ENCODE peak calls at places on chromosomes 2 and 18, in eight cellular contexts. One of them, this sample, is unnamed. For H3K4me1, the result is how much of the 10 kb centered on the place peaks cover.

GRCh38 chr18:70380915-70381896 is 92.4 kb downstream of the SOCS6 start:
- DNase-seq in A549: no peak
- DNase-seq in HepG2: peak
- DNase-seq in pancreas: peak
- DNase-seq in GM23338: peak
- DNase-seq in MM.1S: no peak
- DNase-seq in stomach: no peak
- DNase-seq in adrenal gland: no peak
- DNase-seq in this sample: no peak

GRCh38 chr2:131521961-131522781 is 5.5 kb upstream of the CCDC74A start:
- DNase-seq in A549: no peak
- DNase-seq in HepG2: no peak
- DNase-seq in pancreas: no peak
- DNase-seq in GM23338: peak
- DNase-seq in MM.1S: no peak
- DNase-seq in stomach: no peak
- DNase-seq in adrenal gland: peak
- DNase-seq in this sample: no peak

GRCh38 chr2:200225943-200226342 is 80.5 kb upstream of the SPATS2L start:
- DNase-seq in A549: no peak
- DNase-seq in HepG2: no peak
- DNase-seq in pancreas: no peak
- DNase-seq in GM23338: no peak
- DNase-seq in MM.1S: no peak
- DNase-seq in stomach: no peak
- DNase-seq in adrenal gland: no peak
- DNase-seq in this sample: no peak

GRCh38 chr2:160224060-160224459 is 24.0 kb upstream of the ITGB6 start:
- DNase-seq in A549: peak
- DNase-seq in HepG2: peak
- DNase-seq in pancreas: no peak
- DNase-seq in GM23338: no peak
- DNase-seq in MM.1S: peak
- DNase-seq in stomach: no peak
- DNase-seq in adrenal gland: peak
- DNase-seq in this sample: no peak

GRCh38 chr2:105431367-105432088 is 32.7 kb upstream of the FHL2 start:
- DNase-seq in A549: no peak
- DNase-seq in HepG2: no peak
- DNase-seq in pancreas: no peak
- DNase-seq in GM23338: no peak
- DNase-seq in MM.1S: no peak
- DNase-seq in stomach: no peak
- DNase-seq in adrenal gland: peak
- DNase-seq in this sample: peak

GRCh38 chr2:120747706-120748105 is 12.0 kb downstream of the GLI2 start:
- DNase-seq in A549: no peak
- DNase-seq in HepG2: no peak
- DNase-seq in pancreas: no peak
- DNase-seq in GM23338: no peak
- DNase-seq in MM.1S: no peak
- DNase-seq in stomach: no peak
- DNase-seq in adrenal gland: no peak
- DNase-seq in this sample: no peak

GRCh38 chr2:231482806-231483391 is 18.6 kb upstream of the NCL start:
- DNase-seq in A549: peak
- DNase-seq in HepG2: peak
- DNase-seq in pancreas: peak
- DNase-seq in GM23338: peak
- DNase-seq in MM.1S: peak
- DNase-seq in stomach: peak
- DNase-seq in adrenal gland: peak
- DNase-seq in this sample: peak

GRCh38 chr2:60492550-60492949 is 60.9 kb downstream of the BCL11A start:
- DNase-seq in A549: no peak
- DNase-seq in HepG2: no peak
- DNase-seq in pancreas: no peak
- DNase-seq in GM23338: no peak
- DNase-seq in MM.1S: no peak
- DNase-seq in stomach: no peak
- DNase-seq in adrenal gland: no peak
- DNase-seq in this sample: no peak

GRCh38 chr2:84283496-84283895 is 175.6 kb downstream of the SUCLG1 start:
- DNase-seq in A549: no peak
- DNase-seq in HepG2: no peak
- DNase-seq in pancreas: no peak
- DNase-seq in GM23338: no peak
- DNase-seq in MM.1S: no peak
- DNase-seq in stomach: no peak
- DNase-seq in adrenal gland: no peak
- DNase-seq in this sample: no peak

GRCh38 chr2:224025874-224026273 is 13.2 kb downstream of the SERPINE2 start:
- DNase-seq in A549: no peak
- DNase-seq in HepG2: no peak
- DNase-seq in pancreas: no peak
- DNase-seq in GM23338: peak
- DNase-seq in MM.1S: peak
- DNase-seq in stomach: no peak
- DNase-seq in adrenal gland: no peak
- DNase-seq in this sample: no peak

GRCh38 chr18:14767474-14767873 is 19.5 kb downstream of the ANKRD30B start:
- DNase-seq in A549: no peak
- DNase-seq in HepG2: no peak
- DNase-seq in pancreas: no peak
- DNase-seq in GM23338: no peak
- DNase-seq in MM.1S: no peak
- DNase-seq in stomach: no peak
- DNase-seq in adrenal gland: no peak
- DNase-seq in this sample: no peak

GRCh38 chr2:88913280-88913679 is 221.8 kb downstream of the RPIA start:
- DNase-seq in A549: no peak
- DNase-seq in HepG2: no peak
- DNase-seq in pancreas: no peak
- DNase-seq in GM23338: no peak
- DNase-seq in MM.1S: no peak
- DNase-seq in stomach: no peak
- DNase-seq in adrenal gland: no peak
- DNase-seq in this sample: no peak

GRCh38 chr18:79199691-79200374 is 130.6 kb downstream of the ATP9B start:
- DNase-seq in A549: no peak
- DNase-seq in HepG2: no peak
- DNase-seq in pancreas: no peak
- DNase-seq in GM23338: no peak
- DNase-seq in MM.1S: peak
- DNase-seq in stomach: no peak
- DNase-seq in adrenal gland: no peak
- DNase-seq in this sample: no peak

GRCh38 chr2:236955675-236956618 is 129.7 kb upstream of the COPS8 start:
- DNase-seq in A549: no peak
- DNase-seq in HepG2: peak
- DNase-seq in pancreas: no peak
- DNase-seq in GM23338: no peak
- DNase-seq in MM.1S: no peak
- DNase-seq in stomach: peak
- DNase-seq in adrenal gland: no peak
- DNase-seq in this sample: no peak

GRCh38 chr2:97911210-97911921 is 84.4 kb downstream of the TMEM131 start:
- DNase-seq in A549: no peak
- DNase-seq in HepG2: no peak
- DNase-seq in pancreas: no peak
- DNase-seq in GM23338: no peak
- DNase-seq in MM.1S: no peak
- DNase-seq in stomach: no peak
- DNase-seq in adrenal gland: no peak
- DNase-seq in this sample: no peak

GRCh38 chr2:227748079-227748478 is 2.4 kb downstream of the SCYGR8 start:
- DNase-seq in A549: peak
- DNase-seq in HepG2: peak
- DNase-seq in pancreas: no peak
- DNase-seq in GM23338: peak
- DNase-seq in MM.1S: no peak
- DNase-seq in stomach: no peak
- DNase-seq in adrenal gland: no peak
- DNase-seq in this sample: no peak

GRCh38 chr2:95320986-95321767 is 24.0 kb downstream of the KCNIP3 start:
- DNase-seq in A549: no peak
- DNase-seq in HepG2: no peak
- DNase-seq in pancreas: no peak
- DNase-seq in GM23338: no peak
- DNase-seq in MM.1S: no peak
- DNase-seq in stomach: no peak
- DNase-seq in adrenal gland: no peak
- DNase-seq in this sample: no peak

GRCh38 chr18:23406271-23406787 is 46.8 kb upstream of the RIOK3 start:
- DNase-seq in A549: no peak
- DNase-seq in HepG2: peak
- DNase-seq in pancreas: no peak
- DNase-seq in GM23338: no peak
- DNase-seq in MM.1S: no peak
- DNase-seq in stomach: no peak
- DNase-seq in adrenal gland: peak
- DNase-seq in this sample: no peak

GRCh38 chr2:37196320-37197195 is at the start of gene CEBPZOS:
- DNase-seq in A549: peak
- DNase-seq in HepG2: peak
- DNase-seq in pancreas: peak
- DNase-seq in GM23338: peak
- DNase-seq in MM.1S: peak
- DNase-seq in stomach: peak
- DNase-seq in adrenal gland: peak
- DNase-seq in this sample: peak

GRCh38 chr18:25275414-25276001 is 76.5 kb downstream of the ZNF521 start:
- DNase-seq in A549: no peak
- DNase-seq in HepG2: no peak
- DNase-seq in pancreas: no peak
- DNase-seq in GM23338: no peak
- DNase-seq in MM.1S: no peak
- DNase-seq in stomach: no peak
- DNase-seq in adrenal gland: no peak
- DNase-seq in this sample: no peak

GRCh38 chr2:95700554-95700953 is 108.8 kb downstream of the TRIM43 start:
- DNase-seq in A549: no peak
- DNase-seq in HepG2: no peak
- DNase-seq in pancreas: no peak
- DNase-seq in GM23338: no peak
- DNase-seq in MM.1S: no peak
- DNase-seq in stomach: no peak
- DNase-seq in adrenal gland: no peak
- DNase-seq in this sample: no peak

GRCh38 chr2:127085260-127085666 is 21.7 kb downstream of the BIN1 start:
- DNase-seq in A549: no peak
- DNase-seq in HepG2: no peak
- DNase-seq in pancreas: no peak
- DNase-seq in GM23338: no peak
- DNase-seq in MM.1S: no peak
- DNase-seq in stomach: peak
- DNase-seq in adrenal gland: no peak
- DNase-seq in this sample: peak

GRCh38 chr2:138421971-138422335 is 79.6 kb upstream of the SPOPL start:
- DNase-seq in A549: no peak
- DNase-seq in HepG2: no peak
- DNase-seq in pancreas: no peak
- DNase-seq in GM23338: no peak
- DNase-seq in MM.1S: no peak
- DNase-seq in stomach: no peak
- DNase-seq in adrenal gland: no peak
- DNase-seq in this sample: peak

GRCh38 chr2:54570321-54570881 is 114.3 kb downstream of the SPTBN1 start:
- DNase-seq in A549: no peak
- DNase-seq in HepG2: no peak
- DNase-seq in pancreas: no peak
- DNase-seq in GM23338: no peak
- DNase-seq in MM.1S: peak
- DNase-seq in stomach: no peak
- DNase-seq in adrenal gland: no peak
- DNase-seq in this sample: no peak
- H3K4me1 ChIP-seq in A549: half or more
- H3K4me1 ChIP-seq in HepG2: half or more
- H3K4me1 ChIP-seq in pancreas: half or more
- H3K4me1 ChIP-seq in GM23338: half or more
- H3K4me1 ChIP-seq in MM.1S: half or more
- H3K4me1 ChIP-seq in stomach: half or more
- H3K4me1 ChIP-seq in adrenal gland: half or more
- H3K4me1 ChIP-seq in this sample: half or more

GRCh38 chr2:64115808-64116598 is 28.2 kb downstream of the PELI1 start:
- DNase-seq in A549: no peak
- DNase-seq in HepG2: peak
- DNase-seq in pancreas: no peak
- DNase-seq in GM23338: no peak
- DNase-seq in MM.1S: no peak
- DNase-seq in stomach: no peak
- DNase-seq in adrenal gland: no peak
- DNase-seq in this sample: no peak
- H3K4me1 ChIP-seq in A549: under half
- H3K4me1 ChIP-seq in HepG2: under half
- H3K4me1 ChIP-seq in pancreas: under half
- H3K4me1 ChIP-seq in GM23338: half or more
- H3K4me1 ChIP-seq in MM.1S: under half
- H3K4me1 ChIP-seq in stomach: half or more
- H3K4me1 ChIP-seq in adrenal gland: under half
- H3K4me1 ChIP-seq in this sample: under half

GRCh38 chr2:197434541-197435513 is at the start of gene SF3B1:
- DNase-seq in A549: peak
- DNase-seq in HepG2: peak
- DNase-seq in pancreas: peak
- DNase-seq in GM23338: peak
- DNase-seq in MM.1S: peak
- DNase-seq in stomach: peak
- DNase-seq in adrenal gland: peak
- DNase-seq in this sample: peak

GRCh38 chr2:197433770-197434438 is 924 bp downstream of the SF3B1 start:
- DNase-seq in A549: no peak
- DNase-seq in HepG2: no peak
- DNase-seq in pancreas: no peak
- DNase-seq in GM23338: no peak
- DNase-seq in MM.1S: peak
- DNase-seq in stomach: no peak
- DNase-seq in adrenal gland: no peak
- DNase-seq in this sample: no peak

GRCh38 chr2:197435598-197436435 is 989 bp upstream of the SF3B1 start:
- DNase-seq in A549: no peak
- DNase-seq in HepG2: peak
- DNase-seq in pancreas: no peak
- DNase-seq in GM23338: peak
- DNase-seq in MM.1S: no peak
- DNase-seq in stomach: no peak
- DNase-seq in adrenal gland: no peak
- DNase-seq in this sample: no peak

GRCh38 chr2:197427986-197428385 is 6.8 kb downstream of the SF3B1 start:
- DNase-seq in A549: no peak
- DNase-seq in HepG2: no peak
- DNase-seq in pancreas: no peak
- DNase-seq in GM23338: no peak
- DNase-seq in MM.1S: no peak
- DNase-seq in stomach: no peak
- DNase-seq in adrenal gland: no peak
- DNase-seq in this sample: no peak

GRCh38 chr2:197431858-197432257 is 3.0 kb downstream of the SF3B1 start:
- DNase-seq in A549: no peak
- DNase-seq in HepG2: no peak
- DNase-seq in pancreas: no peak
- DNase-seq in GM23338: no peak
- DNase-seq in MM.1S: no peak
- DNase-seq in stomach: no peak
- DNase-seq in adrenal gland: no peak
- DNase-seq in this sample: no peak
- H3K4me1 ChIP-seq in A549: under half
- H3K4me1 ChIP-seq in HepG2: half or more
- H3K4me1 ChIP-seq in pancreas: under half
- H3K4me1 ChIP-seq in GM23338: under half
- H3K4me1 ChIP-seq in MM.1S: under half
- H3K4me1 ChIP-seq in stomach: half or more
- H3K4me1 ChIP-seq in adrenal gland: half or more
- H3K4me1 ChIP-seq in this sample: under half

GRCh38 chr2:101725038-101725437 is 27.5 kb downstream of the MAP4K4 start:
- DNase-seq in A549: no peak
- DNase-seq in HepG2: no peak
- DNase-seq in pancreas: no peak
- DNase-seq in GM23338: no peak
- DNase-seq in MM.1S: no peak
- DNase-seq in stomach: no peak
- DNase-seq in adrenal gland: no peak
- DNase-seq in this sample: no peak
- H3K4me1 ChIP-seq in A549: under half
- H3K4me1 ChIP-seq in HepG2: half or more
- H3K4me1 ChIP-seq in pancreas: under half
- H3K4me1 ChIP-seq in GM23338: under half
- H3K4me1 ChIP-seq in MM.1S: under half
- H3K4me1 ChIP-seq in stomach: half or more
- H3K4me1 ChIP-seq in adrenal gland: under half
- H3K4me1 ChIP-seq in this sample: under half